ENCODE peak calls at places on chromosome 9, in six cellular contexts. L, H, W, S, E and Z are unnamed samples.
A peak's percentile ranks its signal among the peaks of the same experiment; 100 is the strongest.

GRCh38 chr9:7166074-7166473 is 408.3 kb downstream of the KDM4C start:
- DNase-seq in L (no peak), H (no peak), W (no peak), S (no peak), E (no peak), Z (no peak)

GRCh38 chr9:134403682-134404301 is 77.5 kb downstream of the RXRA start:
- DNase-seq in L (peak; percentile 97), H (no peak), W (peak; percentile 90), S (no peak), E (peak; percentile 87), Z (no peak)

GRCh38 chr9:25935188-25935587 is 256.9 kb upstream of the TUSC1 start:
- DNase-seq in L (peak; percentile 0), H (no peak), W (no peak), S (no peak), E (no peak), Z (no peak)

GRCh38 chr9:84711936-84712335 is 42.4 kb downstream of the NTRK2 start:
- DNase-seq in L (peak; percentile 80), H (no peak), W (no peak), S (no peak), E (no peak), Z (no peak)

GRCh38 chr9:23789529-23790254 is 36.3 kb downstream of the ELAVL2 start:
- DNase-seq in L (no peak), H (no peak), W (no peak), S (no peak), E (no peak), Z (no peak)

GRCh38 chr9:121260457-121261106 is 7.4 kb upstream of the GSN start:
- DNase-seq in L (no peak), H (no peak), W (no peak), S (no peak), E (no peak), Z (no peak)

GRCh38 chr9:304519-305185 is 90.0 kb downstream of the DOCK8 start:
- DNase-seq in L (no peak), H (no peak), W (no peak), S (no peak), E (no peak), Z (no peak)

GRCh38 chr9:105656131-105656921 is 5.9 kb upstream of the TAL2 start:
- DNase-seq in L (peak; percentile 11), H (peak; percentile 88), W (peak; percentile 80), S (peak; percentile 80), E (no peak), Z (no peak)

GRCh38 chr9:127122176-127123151 is at the start of gene ANGPTL2:
- DNase-seq in L (peak; percentile 94), H (peak; percentile 94), W (peak; percentile 96), S (peak; percentile 83), E (peak; percentile 95), Z (no peak)

GRCh38 chr9:81826541-81826906 is 101.7 kb upstream of the SPATA31D4 start:
- DNase-seq in L (peak; percentile 64), H (no peak), W (peak; percentile 54), S (no peak), E (peak; percentile 35), Z (no peak)

GRCh38 chr9:85321561-85321960 is 420.2 kb downstream of the AGTPBP1 start:
- DNase-seq in L (no peak), H (no peak), W (no peak), S (no peak), E (no peak), Z (no peak)

GRCh38 chr9:127283917-127284316 is 19.3 kb downstream of the GARNL3 start:
- DNase-seq in L (peak; percentile 29), H (no peak), W (peak; percentile 59), S (no peak), E (peak; percentile 51), Z (no peak)

GRCh38 chr9:111147021-111147420 is 108.8 kb upstream of the LPAR1 start:
- DNase-seq in L (no peak), H (no peak), W (no peak), S (no peak), E (no peak), Z (no peak)

GRCh38 chr9:137650779-137651178 is 32.0 kb downstream of the EHMT1 start:
- DNase-seq in L (no peak), H (no peak), W (no peak), S (peak; percentile 8), E (no peak), Z (no peak)

GRCh38 chr9:17134843-17135577 is at the start of gene CNTLN:
- DNase-seq in L (peak; percentile 82), H (peak; percentile 100), W (peak; percentile 97), S (peak; percentile 100), E (peak; percentile 85), Z (peak; percentile 45)

GRCh38 chr9:110206388-110206787 is 1.6 kb downstream of the C9orf152 start:
- DNase-seq in L (no peak), H (no peak), W (no peak), S (no peak), E (no peak), Z (no peak)

GRCh38 chr9:103245369-103245768 is 250.2 kb downstream of the CYLC2 start:
- DNase-seq in L (no peak), H (no peak), W (no peak), S (no peak), E (no peak), Z (peak; percentile 17)

GRCh38 chr9:12784461-12785250 is 9.8 kb downstream of the LURAP1L start:
- DNase-seq in L (peak; percentile 97), H (no peak), W (no peak), S (peak; percentile 54), E (peak; percentile 98), Z (no peak)

GRCh38 chr9:34252670-34253459 is 74.0 kb downstream of the UBAP1 start:
- DNase-seq in L (peak; percentile 72), H (no peak), W (peak; percentile 77), S (peak; percentile 78), E (peak; percentile 54), Z (no peak)

DNA sequence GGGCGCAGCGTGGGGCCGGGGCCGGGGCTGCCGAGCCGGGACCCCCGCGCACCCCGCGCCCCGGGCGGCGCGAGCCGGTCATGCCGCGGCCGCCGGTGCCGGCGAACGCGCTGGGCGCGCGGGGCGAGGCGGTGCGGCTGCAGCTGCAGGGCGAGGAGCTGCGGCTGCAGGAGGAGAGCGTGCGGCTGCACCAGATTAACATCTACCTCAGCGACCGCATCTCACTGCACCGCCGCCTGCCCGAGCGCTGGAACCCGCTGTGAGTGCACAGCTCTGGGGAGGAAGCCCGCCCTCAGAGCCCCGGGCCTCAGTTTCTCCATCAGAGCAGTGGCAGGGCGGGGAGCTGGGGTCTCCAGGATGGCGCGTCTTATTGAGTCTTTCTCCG is 333 bp downstream of the GALNT12 start:
- DNase-seq in L (peak; percentile 33), H (no peak), W (no peak), S (peak; percentile 69), E (no peak), Z (no peak)
- H3K4me3 ChIP-seq in L (peak overlapping the region; percentile 59), H (peak overlapping the region; percentile 9), W (peak overlapping the region; percentile 62), S (peak overlapping the region; percentile 26), E (peak overlapping the region; percentile 70), Z (peak overlapping the region; percentile 11)

DNA sequence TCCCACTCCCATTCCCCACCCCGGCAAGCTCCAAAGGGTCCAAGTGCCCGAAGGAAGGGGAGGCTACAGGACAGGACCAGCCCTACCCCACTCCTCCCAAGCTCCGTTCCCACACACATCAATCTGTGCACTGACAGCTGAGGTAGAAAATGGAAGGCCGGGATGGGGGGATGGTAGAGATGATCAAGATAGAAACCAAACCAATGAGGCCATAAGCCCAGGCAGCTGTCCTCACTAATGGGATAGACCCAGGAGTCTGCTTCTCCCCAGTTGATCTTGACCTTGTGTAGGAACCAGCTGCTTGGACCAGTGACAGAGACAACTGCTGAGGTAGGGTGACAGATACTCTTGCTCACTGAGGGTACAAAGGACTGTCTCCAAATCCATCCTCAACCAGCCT is 38.6 kb downstream of the B4GALT1 start:
- DNase-seq in L (no peak), H (no peak), W (no peak), S (no peak), E (no peak), Z (no peak)
- TF ChIP-seq CTCF in L (no peak), H (no peak), W (no peak), S (no peak), E (no peak), Z (no peak)

GRCh38 chr9:92141144-92142129 is 26.2 kb upstream of the SPTLC1 start:
- DNase-seq in L (peak; percentile 58), H (peak; percentile 89), W (no peak), S (peak; percentile 79), E (no peak), Z (no peak)
- H3K4me3 ChIP-seq in L (peak overlapping the region; percentile 53), H (no peak overlapping the region), W (peak overlapping the region; percentile 52), S (peak overlapping the region; percentile 7), E (peak overlapping the region; percentile 65), Z (peak overlapping the region; percentile 42)

DNA sequence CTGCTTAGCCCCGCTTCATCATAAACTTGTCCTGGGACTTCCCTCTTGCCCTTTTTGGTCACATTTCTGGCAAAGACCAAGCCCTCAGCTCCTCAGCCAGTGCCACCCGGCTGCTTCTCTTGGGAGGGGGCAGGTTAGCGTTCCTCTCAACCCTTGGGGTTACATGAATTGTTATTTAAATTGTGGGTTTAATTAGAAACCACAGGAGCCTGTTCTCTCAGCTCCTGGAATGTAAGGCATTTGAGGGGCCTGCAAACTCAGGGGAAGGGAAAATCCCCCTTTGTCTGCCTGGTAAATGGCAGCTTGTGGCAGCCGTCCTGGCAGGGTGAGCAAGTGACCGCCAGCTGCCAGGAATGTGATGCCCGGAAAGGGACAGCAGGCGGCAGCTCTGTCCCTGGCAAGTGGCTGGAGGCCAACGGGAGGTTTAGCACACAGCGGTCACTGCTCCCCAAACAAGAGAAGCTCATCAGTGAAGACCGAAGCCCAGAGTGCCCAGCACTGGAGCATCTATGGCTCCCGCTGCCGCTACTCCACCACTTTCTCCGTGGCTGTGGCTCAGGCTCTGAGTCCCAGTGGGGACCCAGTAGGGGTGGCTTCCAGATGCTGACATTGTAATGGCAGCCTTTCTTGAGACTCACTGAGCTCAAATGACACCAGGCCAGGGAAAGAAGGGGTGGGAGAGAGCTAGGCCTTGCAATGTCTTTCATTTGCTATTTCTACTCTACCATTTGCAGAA is 51.7 kb downstream of the SHB start:
- DNase-seq in L (peak; percentile 94), H (peak; percentile 69), W (peak; percentile 85), S (peak; percentile 78), E (peak; percentile 62), Z (peak; percentile 59)
- TF ChIP-seq CTCF in L (no peak), H (peak; percentile 50), W (peak; percentile 58), S (peak; percentile 14), E (peak; percentile 29), Z (peak; percentile 65)

DNA sequence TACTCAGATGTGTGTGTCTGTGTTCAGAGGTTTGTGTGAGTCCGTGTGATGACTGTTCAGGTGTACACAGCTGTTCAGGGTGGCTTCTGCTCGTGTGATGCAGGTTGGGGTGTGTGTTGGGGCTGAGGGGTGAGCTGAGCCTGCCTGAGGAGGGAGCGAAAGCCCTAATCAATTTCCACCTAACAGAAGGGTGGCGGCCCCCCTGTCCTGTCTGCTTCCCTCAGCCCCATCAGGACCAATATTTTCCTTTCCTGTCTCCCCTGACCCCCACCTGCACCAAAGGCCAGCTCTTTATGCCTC is 30.2 kb downstream of the LHX2 start:
- DNase-seq in L (no peak), H (no peak), W (no peak), S (no peak), E (no peak), Z (no peak)
- H3K4me3 ChIP-seq in L (no peak overlapping the region), H (no peak overlapping the region), W (no peak overlapping the region), S (no peak overlapping the region), E (no peak overlapping the region), Z (no peak overlapping the region)